ENCODE peak calls at places on chromosomes 1 and 21, in six cellular contexts. One of them, this sample, is unnamed.
A peak's percentile ranks its signal among the peaks of the same experiment; 100 is the strongest.

GRCh38 chr21:37407719-37408455 is 41.3 kb downstream of the DYRK1A start:
- DNase-seq in AG08395: no peak
- DNase-seq in SJSA1: peak; percentile 22
- DNase-seq in IMR-90: peak; percentile 63
- DNase-seq in activated gamma-delta T cell treated with Interleukin-2 at 50 U/mL for 16 hours: no peak
- DNase-seq in esophagus squamous epithelium: no peak
- DNase-seq in this sample: no peak

GRCh38 chr1:64875101-64875500 is 91.2 kb downstream of the JAK1 start:
- DNase-seq in IMR-90: no peak
- DNase-seq in SJSA1: no peak
- DNase-seq in esophagus squamous epithelium: no peak
- DNase-seq in activated gamma-delta T cell treated with Interleukin-2 at 50 U/mL for 16 hours: no peak
- DNase-seq in AG08395: no peak
- DNase-seq in this sample: no peak

GRCh38 chr1:29912413-29912812 is 676.1 kb downstream of the PTPRU start:
- DNase-seq in IMR-90: peak; percentile 54
- DNase-seq in activated gamma-delta T cell treated with Interleukin-2 at 50 U/mL for 16 hours: no peak
- DNase-seq in AG08395: no peak
- DNase-seq in SJSA1: peak; percentile 36
- DNase-seq in esophagus squamous epithelium: no peak
- DNase-seq in this sample: no peak

GRCh38 chr1:110948038-110948810 is 15.5 kb downstream of the LRIF1 start:
- DNase-seq in SJSA1: peak; percentile 5
- DNase-seq in IMR-90: peak; percentile 51
- DNase-seq in esophagus squamous epithelium: no peak
- DNase-seq in AG08395: peak; percentile 4
- DNase-seq in activated gamma-delta T cell treated with Interleukin-2 at 50 U/mL for 16 hours: no peak
- DNase-seq in this sample: no peak

GRCh38 chr1:193283026-193283425 is 96.6 kb upstream of the B3GALT2 start:
- DNase-seq in activated gamma-delta T cell treated with Interleukin-2 at 50 U/mL for 16 hours: no peak
- DNase-seq in esophagus squamous epithelium: no peak
- DNase-seq in SJSA1: no peak
- DNase-seq in IMR-90: peak; percentile 65
- DNase-seq in AG08395: peak; percentile 27
- DNase-seq in this sample: no peak

GRCh38 chr1:98001764-98002163 is 80.9 kb upstream of the DPYD start:
- DNase-seq in AG08395: peak; percentile 2
- DNase-seq in esophagus squamous epithelium: no peak
- DNase-seq in SJSA1: no peak
- DNase-seq in activated gamma-delta T cell treated with Interleukin-2 at 50 U/mL for 16 hours: no peak
- DNase-seq in IMR-90: peak; percentile 18
- DNase-seq in this sample: no peak

GRCh38 chr1:61056674-61057439 is 25.5 kb upstream of the NFIA start:
- DNase-seq in IMR-90: peak; percentile 38
- DNase-seq in AG08395: no peak
- DNase-seq in SJSA1: peak; percentile 22
- DNase-seq in activated gamma-delta T cell treated with Interleukin-2 at 50 U/mL for 16 hours: no peak
- DNase-seq in esophagus squamous epithelium: no peak
- DNase-seq in this sample: peak; percentile 54

GRCh38 chr1:39048745-39049370 is 22.7 kb downstream of the NDUFS5 start:
- DNase-seq in esophagus squamous epithelium: no peak
- DNase-seq in SJSA1: no peak
- DNase-seq in AG08395: no peak
- DNase-seq in activated gamma-delta T cell treated with Interleukin-2 at 50 U/mL for 16 hours: no peak
- DNase-seq in IMR-90: no peak
- DNase-seq in this sample: no peak

GRCh38 chr1:32716312-32717126 is 13.9 kb upstream of the SYNC start:
- DNase-seq in IMR-90: no peak
- DNase-seq in esophagus squamous epithelium: no peak
- DNase-seq in SJSA1: peak; percentile 74
- DNase-seq in activated gamma-delta T cell treated with Interleukin-2 at 50 U/mL for 16 hours: no peak
- DNase-seq in AG08395: no peak
- DNase-seq in this sample: no peak

GRCh38 chr1:92117526-92117925 is 37.4 kb downstream of the BTBD8 start:
- DNase-seq in activated gamma-delta T cell treated with Interleukin-2 at 50 U/mL for 16 hours: no peak
- DNase-seq in SJSA1: no peak
- DNase-seq in esophagus squamous epithelium: no peak
- DNase-seq in AG08395: no peak
- DNase-seq in IMR-90: no peak
- DNase-seq in this sample: peak; percentile 2

GRCh38 chr1:44405804-44406743 is 1.0 kb downstream of the RNF220 start:
- DNase-seq in activated gamma-delta T cell treated with Interleukin-2 at 50 U/mL for 16 hours: peak; percentile 16
- DNase-seq in SJSA1: peak; percentile 23
- DNase-seq in esophagus squamous epithelium: no peak
- DNase-seq in AG08395: no peak
- DNase-seq in IMR-90: no peak
- DNase-seq in this sample: peak; percentile 43

GRCh38 chr21:42243026-42243425 is 24.1 kb downstream of the ABCG1 start:
- DNase-seq in AG08395: no peak
- DNase-seq in IMR-90: no peak
- DNase-seq in activated gamma-delta T cell treated with Interleukin-2 at 50 U/mL for 16 hours: no peak
- DNase-seq in SJSA1: no peak
- DNase-seq in esophagus squamous epithelium: no peak
- DNase-seq in this sample: no peak

GRCh38 chr1:78263459-78263858 is 217.7 kb downstream of the GIPC2 start:
- DNase-seq in IMR-90: no peak
- DNase-seq in AG08395: no peak
- DNase-seq in activated gamma-delta T cell treated with Interleukin-2 at 50 U/mL for 16 hours: no peak
- DNase-seq in esophagus squamous epithelium: no peak
- DNase-seq in SJSA1: no peak
- DNase-seq in this sample: no peak

GRCh38 chr1:244049142-244049968 is 1.7 kb upstream of the ZBTB18 start:
- DNase-seq in SJSA1: peak; percentile 41
- DNase-seq in AG08395: peak; percentile 15
- DNase-seq in IMR-90: no peak
- DNase-seq in activated gamma-delta T cell treated with Interleukin-2 at 50 U/mL for 16 hours: peak; percentile 46
- DNase-seq in esophagus squamous epithelium: no peak
- DNase-seq in this sample: peak; percentile 65

GRCh38 chr1:27137022-27137542 is 17.8 kb downstream of the SLC9A1 start:
- DNase-seq in SJSA1: no peak
- DNase-seq in esophagus squamous epithelium: peak; percentile 63
- DNase-seq in IMR-90: no peak
- DNase-seq in activated gamma-delta T cell treated with Interleukin-2 at 50 U/mL for 16 hours: peak; percentile 83
- DNase-seq in AG08395: no peak
- DNase-seq in this sample: peak; percentile 83

GRCh38 chr1:41783189-41783639 is 135.5 kb downstream of the HIVEP3 start:
- DNase-seq in activated gamma-delta T cell treated with Interleukin-2 at 50 U/mL for 16 hours: no peak
- DNase-seq in SJSA1: peak; percentile 83
- DNase-seq in IMR-90: peak; percentile 85
- DNase-seq in esophagus squamous epithelium: no peak
- DNase-seq in AG08395: peak; percentile 86
- DNase-seq in this sample: no peak

GRCh38 chr1:57310992-57311790 is 112.7 kb downstream of the DAB1 start:
- DNase-seq in activated gamma-delta T cell treated with Interleukin-2 at 50 U/mL for 16 hours: no peak
- DNase-seq in esophagus squamous epithelium: no peak
- DNase-seq in SJSA1: no peak
- DNase-seq in IMR-90: no peak
- DNase-seq in AG08395: no peak
- DNase-seq in this sample: no peak

GRCh38 chr21:42423197-42423675 is 19.5 kb downstream of the UBASH3A start:
- DNase-seq in activated gamma-delta T cell treated with Interleukin-2 at 50 U/mL for 16 hours: peak; percentile 48
- DNase-seq in esophagus squamous epithelium: no peak
- DNase-seq in IMR-90: no peak
- DNase-seq in AG08395: no peak
- DNase-seq in SJSA1: no peak
- DNase-seq in this sample: peak; percentile 26

GRCh38 chr1:209911746-209912145 is 26.3 kb upstream of the SYT14 start:
- DNase-seq in IMR-90: no peak
- DNase-seq in SJSA1: no peak
- DNase-seq in activated gamma-delta T cell treated with Interleukin-2 at 50 U/mL for 16 hours: no peak
- DNase-seq in AG08395: no peak
- DNase-seq in esophagus squamous epithelium: no peak
- DNase-seq in this sample: no peak

GRCh38 chr1:14507227-14507626 is 91.3 kb upstream of the KAZN start:
- DNase-seq in AG08395: no peak
- DNase-seq in esophagus squamous epithelium: no peak
- DNase-seq in SJSA1: no peak
- DNase-seq in IMR-90: no peak
- DNase-seq in activated gamma-delta T cell treated with Interleukin-2 at 50 U/mL for 16 hours: no peak
- DNase-seq in this sample: no peak

GRCh38 chr21:36672737-36673136 is 26.2 kb upstream of the SIM2 start:
- DNase-seq in AG08395: no peak
- DNase-seq in SJSA1: no peak
- DNase-seq in esophagus squamous epithelium: no peak
- DNase-seq in IMR-90: no peak
- DNase-seq in activated gamma-delta T cell treated with Interleukin-2 at 50 U/mL for 16 hours: no peak
- DNase-seq in this sample: no peak

GRCh38 chr1:219188331-219188803 is 14.7 kb downstream of the LYPLAL1 start:
- DNase-seq in AG08395: no peak
- DNase-seq in esophagus squamous epithelium: no peak
- DNase-seq in SJSA1: no peak
- DNase-seq in IMR-90: no peak
- DNase-seq in activated gamma-delta T cell treated with Interleukin-2 at 50 U/mL for 16 hours: no peak
- DNase-seq in this sample: no peak

GRCh38 chr1:38919075-38919474 is 22.6 kb downstream of the RHBDL2 start:
- DNase-seq in esophagus squamous epithelium: no peak
- DNase-seq in IMR-90: no peak
- DNase-seq in AG08395: peak; percentile 19
- DNase-seq in SJSA1: no peak
- DNase-seq in activated gamma-delta T cell treated with Interleukin-2 at 50 U/mL for 16 hours: no peak
- DNase-seq in this sample: no peak